ENCODE peak calls at places on chromosomes 4 and X, in six cellular contexts. T is lung, D is MCF 10A, K is kidney, E is fibroblast of mammary gland, Y is psoas muscle. I is an unnamed sample.

GRCh38 chr4:168654206-168655174 is 157.6 kb downstream of the PALLD start:
- DNase-seq in T (no peak), D (peak), K (no peak), E (no peak), Y (no peak), I (no peak)

GRCh38 chr4:138542191-138542771 is 300.1 kb upstream of the SLC7A11 start:
- DNase-seq in T (no peak), D (peak), K (no peak), E (peak), Y (no peak), I (no peak)

GRCh38 chrX:49761481-49761880 is 65.7 kb upstream of the PAGE1 start:
- DNase-seq in T (no peak), D (peak), K (no peak), E (peak), Y (no peak), I (no peak)

GRCh38 chr4:74968456-74969164 is 35.7 kb downstream of the PARM1 start:
- DNase-seq in T (no peak), D (no peak), K (no peak), E (no peak), Y (no peak), I (no peak)

GRCh38 chr4:107913283-107913899 is 18.0 kb upstream of the CYP2U1 start:
- DNase-seq in T (peak), D (peak), K (no peak), E (peak), Y (no peak), I (no peak)

GRCh38 chr4:8727131-8727530 is 134.6 kb downstream of the CPZ start:
- DNase-seq in T (no peak), D (no peak), K (peak), E (no peak), Y (peak), I (no peak)

GRCh38 chrX:9282325-9282724 is 182.5 kb upstream of the TBL1X start:
- DNase-seq in T (no peak), D (no peak), K (no peak), E (no peak), Y (no peak), I (no peak)

GRCh38 chr4:7020856-7021255 is 22.3 kb upstream of the TADA2B start:
- DNase-seq in T (no peak), D (no peak), K (no peak), E (no peak), Y (no peak), I (peak)

GRCh38 chr4:74667438-74667837 is 126.9 kb downstream of the BTC start:
- DNase-seq in T (no peak), D (no peak), K (no peak), E (no peak), Y (no peak), I (no peak)

GRCh38 chr4:183170894-183171293 is 71.8 kb downstream of the WWC2 start:
- DNase-seq in T (no peak), D (no peak), K (no peak), E (no peak), Y (no peak), I (no peak)

GRCh38 chrX:1389181-1389992 is 2.5 kb downstream of the SLC25A6 start:
- DNase-seq in T (no peak), D (no peak), K (peak), E (no peak), Y (peak), I (peak)

GRCh38 chr4:78386679-78387078 is 164.9 kb upstream of the ANXA3 start:
- DNase-seq in T (no peak), D (no peak), K (no peak), E (no peak), Y (no peak), I (no peak)

GRCh38 chrX:19772759-19773623 is 114.4 kb downstream of the SH3KBP1 start:
- DNase-seq in T (no peak), D (no peak), K (no peak), E (peak), Y (no peak), I (no peak)

GRCh38 chr4:78938868-78939666 is at the start of gene PAQR3:
- DNase-seq in T (peak), D (peak), K (peak), E (peak), Y (peak), I (peak)

GRCh38 chr4:38344929-38345328 is 319.1 kb upstream of the KLF3 start:
- DNase-seq in T (no peak), D (no peak), K (no peak), E (no peak), Y (no peak), I (no peak)

GRCh38 chr4:186149872-186150271 is 41.5 kb upstream of the CYP4V2 start:
- DNase-seq in T (no peak), D (peak), K (peak), E (peak), Y (peak), I (no peak)

GRCh38 chr4:54230479-54231418 is 1.7 kb downstream of the PDGFRA start:
- DNase-seq in T (no peak), D (no peak), K (peak), E (peak), Y (peak), I (no peak)

GRCh38 chrX:63784346-63784901 is 590 bp downstream of the ARHGEF9 start:
- DNase-seq in T (no peak), D (no peak), K (no peak), E (no peak), Y (no peak), I (no peak)

GRCh38 chrX:113512700-113513395 is 672.2 kb upstream of the AMOT start:
- DNase-seq in T (no peak), D (peak), K (no peak), E (peak), Y (no peak), I (no peak)

GRCh38 chr4:48546336-48546735 is 56.3 kb downstream of the ZAR1 start:
- DNase-seq in T (no peak), D (peak), K (no peak), E (peak), Y (no peak), I (no peak)

GRCh38 chr4:159026329-159026728 is 76.5 kb upstream of the RAPGEF2 start:
- DNase-seq in T (no peak), D (no peak), K (no peak), E (no peak), Y (no peak), I (no peak)

GRCh38 chrX:106959897-106960296 is 39.7 kb downstream of the CLDN2 start:
- DNase-seq in T (no peak), D (peak), K (no peak), E (peak), Y (no peak), I (no peak)

GRCh38 chr4:76654796-76655195 is 219.8 kb downstream of the SHROOM3 start:
- DNase-seq in T (no peak), D (no peak), K (no peak), E (no peak), Y (no peak), I (no peak)

GRCh38 chr4:37023504-37023903 is 221.0 kb upstream of the NWD2 start:
- DNase-seq in T (no peak), D (no peak), K (no peak), E (no peak), Y (no peak), I (no peak)

GRCh38 chrX:18160369-18160768 is 60.3 kb downstream of the BEND2 start:
- DNase-seq in T (no peak), D (no peak), K (no peak), E (no peak), Y (no peak), I (no peak)

GRCh38 chr4:76857010-76857409 is 40.9 kb downstream of the SOWAHB start:
- DNase-seq in T (no peak), D (no peak), K (no peak), E (no peak), Y (no peak), I (no peak)

GRCh38 chr4:40608628-40609027 is 21.0 kb downstream of the RBM47 start:
- DNase-seq in T (no peak), D (no peak), K (no peak), E (peak), Y (no peak), I (no peak)

GRCh38 chrX:85627363-85627762 is 247.9 kb upstream of the POF1B start:
- DNase-seq in T (no peak), D (peak), K (no peak), E (no peak), Y (no peak), I (no peak)

GRCh38 chrX:11462136-11462535 is 168.9 kb downstream of the AMELX start:
- DNase-seq in T (no peak), D (no peak), K (no peak), E (peak), Y (no peak), I (no peak)

GRCh38 chr4:126800723-126801191 is 832.0 kb upstream of the INTU start:
- DNase-seq in T (no peak), D (no peak), K (no peak), E (no peak), Y (no peak), I (no peak)

GRCh38 chr4:6380746-6381411 is 91.5 kb downstream of the PPP2R2C start:
- DNase-seq in T (no peak), D (no peak), K (peak), E (no peak), Y (peak), I (peak)

GRCh38 chrX:71128915-71129765 is 10.7 kb downstream of the MED12 start:
- DNase-seq in T (peak), D (peak), K (no peak), E (peak), Y (peak), I (no peak)

DNA sequence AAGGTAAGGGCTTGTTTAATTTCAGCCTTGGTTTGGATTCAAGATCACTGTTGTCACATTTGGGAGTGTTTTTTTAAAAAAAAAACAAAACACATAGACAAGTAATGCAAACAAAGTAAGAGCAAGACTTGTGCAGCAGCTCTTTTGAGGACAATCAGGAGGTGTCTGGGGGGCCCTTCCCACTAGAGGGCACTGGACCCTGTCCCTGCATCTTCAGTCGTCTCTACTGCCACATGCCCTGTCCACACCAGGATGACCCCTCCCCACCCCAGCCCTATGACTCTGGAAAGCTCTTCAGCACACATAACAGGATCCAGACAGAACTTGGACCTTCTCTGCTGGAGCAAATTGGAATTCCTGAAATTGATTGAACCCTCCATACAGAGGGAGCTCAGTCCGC is 71.0 kb downstream of the USP46 start:
- DNase-seq in T (no peak), D (peak), K (no peak), E (peak), Y (peak), I (no peak)
- TF ChIP-seq CTCF in T (no peak), D (peak), K (peak), E (peak), Y (peak), I (peak)

GRCh38 chr4:24683116-24683515 is 98.8 kb upstream of the DHX15 start:
- DNase-seq in T (no peak), D (no peak), K (no peak), E (peak), Y (no peak), I (no peak)
- TF ChIP-seq CTCF in T (no peak), D (no peak), K (no peak), E (peak), Y (no peak), I (peak)

DNA sequence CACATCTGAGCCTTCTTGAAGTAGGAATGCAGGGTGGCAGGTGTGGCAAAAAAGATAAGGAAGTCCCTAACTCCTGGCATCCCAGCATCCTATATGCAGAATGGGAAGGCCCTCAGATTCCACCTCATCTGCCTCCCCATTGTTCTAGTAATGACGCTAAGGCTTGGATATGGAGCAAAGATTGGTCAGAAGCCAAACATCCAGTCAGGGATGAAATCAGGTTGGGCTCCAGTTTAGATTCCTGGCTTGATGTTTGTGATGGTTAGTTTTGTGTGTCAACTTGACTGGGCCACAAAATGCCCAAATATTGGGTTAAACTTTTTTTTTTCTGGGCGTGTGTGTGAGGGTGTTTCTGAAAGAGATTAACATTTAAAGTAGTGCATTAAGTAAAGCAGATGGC is 39.6 kb upstream of the MAGEA4 start:
- DNase-seq in T (no peak), D (peak), K (no peak), E (peak), Y (no peak), I (no peak)
- TF ChIP-seq CTCF in T (no peak), D (no peak), K (no peak), E (no peak), Y (no peak), I (no peak)

GRCh38 chrX:117843749-117844148 is 272.9 kb downstream of the KLHL13 start:
- DNase-seq in T (no peak), D (no peak), K (no peak), E (no peak), Y (no peak), I (no peak)

GRCh38 chrX:117838581-117839331 is 277.9 kb downstream of the KLHL13 start:
- DNase-seq in T (no peak), D (no peak), K (no peak), E (no peak), Y (no peak), I (no peak)

GRCh38 chrX:117835034-117835433 is 281.6 kb downstream of the KLHL13 start:
- DNase-seq in T (no peak), D (no peak), K (peak), E (no peak), Y (no peak), I (no peak)

GRCh38 chrX:117840645-117841044 is 276.0 kb downstream of the KLHL13 start:
- DNase-seq in T (no peak), D (no peak), K (no peak), E (no peak), Y (no peak), I (no peak)

DNA sequence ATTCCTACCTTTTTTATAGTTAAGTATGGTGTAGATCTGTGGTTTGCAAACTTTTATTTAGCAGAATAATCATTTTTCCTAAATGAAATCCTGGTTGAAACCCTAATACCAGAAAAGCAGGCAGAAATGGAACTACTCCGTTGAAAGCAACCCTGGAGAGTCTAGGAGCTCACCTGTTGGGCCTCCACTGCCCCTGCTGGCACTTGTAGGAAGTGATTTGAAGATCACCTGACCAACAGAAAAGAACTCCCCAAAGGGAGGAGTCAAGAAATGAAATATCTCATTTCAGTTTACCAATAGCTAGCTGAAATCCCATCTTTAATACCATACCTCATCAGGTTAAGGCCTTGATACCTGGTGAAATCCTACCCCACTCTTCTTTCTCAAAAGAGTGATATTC is 277.1 kb downstream of the KLHL13 start:
- DNase-seq in T (no peak), D (no peak), K (no peak), E (no peak), Y (no peak), I (no peak)
- TF ChIP-seq CTCF in T (no peak), D (no peak), K (no peak), E (no peak), Y (no peak), I (no peak)

GRCh38 chrX:78708171-78708570 is 39.3 kb upstream of the LPAR4 start:
- DNase-seq in T (no peak), D (peak), K (no peak), E (peak), Y (no peak), I (no peak)
- TF ChIP-seq CTCF in T (no peak), D (peak), K (peak), E (peak), Y (no peak), I (peak)

GRCh38 chr4:131638776-131639175 is 1510.3 kb upstream of the PCDH10 start:
- DNase-seq in T (no peak), D (no peak), K (no peak), E (no peak), Y (no peak), I (no peak)

GRCh38 chr4:131649227-131649626 is 1499.9 kb upstream of the PCDH10 start:
- DNase-seq in T (no peak), D (no peak), K (no peak), E (no peak), Y (no peak), I (no peak)

GRCh38 chr4:131644619-131645018 is 1504.5 kb upstream of the PCDH10 start:
- DNase-seq in T (no peak), D (peak), K (no peak), E (peak), Y (no peak), I (no peak)
- TF ChIP-seq CTCF in T (no peak), D (peak), K (peak), E (peak), Y (no peak), I (peak)

GRCh38 chr4:151766691-151767090 is 5.9 kb upstream of the GATB start:
- DNase-seq in T (no peak), D (peak), K (no peak), E (no peak), Y (no peak), I (no peak)
- TF ChIP-seq CTCF in T (no peak), D (peak), K (no peak), E (no peak), Y (no peak), I (peak)

GRCh38 chr4:129561280-129561679 is 465.3 kb downstream of the C4orf33 start:
- DNase-seq in T (no peak), D (no peak), K (no peak), E (no peak), Y (no peak), I (no peak)
- TF ChIP-seq CTCF in T (no peak), D (no peak), K (no peak), E (no peak), Y (no peak), I (no peak)

I was measured in chondrocyte.